ENCODE peak calls at places on chromosome 19, in four cellular contexts. R, C, P and A are unnamed samples.

GRCh38 chr19:40184273-40184672 is 7.0 kb upstream of the MAP3K10 start:
- DNase-seq in R (no peak), C (no peak), P (no peak), A (no peak)

GRCh38 chr19:56113071-56113632 is 7.9 kb downstream of the ZNF787 start:
- DNase-seq in R (no peak), C (no peak), P (no peak), A (no peak)

GRCh38 chr19:5058456-5059190 is 89.7 kb downstream of the KDM4B start:
- DNase-seq in R (no peak), C (no peak), P (no peak), A (no peak)

GRCh38 chr19:54469496-54469934 is 3.6 kb downstream of the CDC42EP5 start:
- DNase-seq in R (no peak), C (no peak), P (no peak), A (peak)

GRCh38 chr19:32945260-32945659 is 26.5 kb downstream of the CEP89 start:
- DNase-seq in R (no peak), C (no peak), P (no peak), A (no peak)

GRCh38 chr19:34120846-34121639 is 51.3 kb upstream of the LSM14A start:
- DNase-seq in R (peak), C (peak), P (peak), A (peak)

GRCh38 chr19:17966497-17967257 is at the start of gene KCNN1:
- DNase-seq in R (peak), C (peak), P (no peak), A (peak)

GRCh38 chr19:39110263-39110967 is 15.2 kb upstream of the PAK4 start:
- DNase-seq in R (peak), C (peak), P (peak), A (peak)

GRCh38 chr19:18506545-18506944 is 15.3 kb downstream of the ELL start:
- DNase-seq in R (no peak), C (no peak), P (no peak), A (no peak)

GRCh38 chr19:8025321-8025720 is 19.9 kb upstream of the ELAVL1 start:
- DNase-seq in R (no peak), C (no peak), P (no peak), A (no peak)

GRCh38 chr19:8021374-8021773 is 15.9 kb upstream of the ELAVL1 start:
- DNase-seq in R (no peak), C (no peak), P (no peak), A (no peak)

GRCh38 chr19:8022275-8022674 is 16.8 kb upstream of the ELAVL1 start:
- DNase-seq in R (no peak), C (no peak), P (no peak), A (peak)

GRCh38 chr19:8020681-8021080 is 15.2 kb upstream of the ELAVL1 start:
- DNase-seq in R (no peak), C (no peak), P (no peak), A (no peak)

GRCh38 chr19:8023371-8023770 is 17.9 kb upstream of the ELAVL1 start:
- DNase-seq in R (no peak), C (no peak), P (no peak), A (no peak)
- TF ChIP-seq ELF4 in R (no peak), C (no peak), P (no peak), A (no peak)

DNA sequence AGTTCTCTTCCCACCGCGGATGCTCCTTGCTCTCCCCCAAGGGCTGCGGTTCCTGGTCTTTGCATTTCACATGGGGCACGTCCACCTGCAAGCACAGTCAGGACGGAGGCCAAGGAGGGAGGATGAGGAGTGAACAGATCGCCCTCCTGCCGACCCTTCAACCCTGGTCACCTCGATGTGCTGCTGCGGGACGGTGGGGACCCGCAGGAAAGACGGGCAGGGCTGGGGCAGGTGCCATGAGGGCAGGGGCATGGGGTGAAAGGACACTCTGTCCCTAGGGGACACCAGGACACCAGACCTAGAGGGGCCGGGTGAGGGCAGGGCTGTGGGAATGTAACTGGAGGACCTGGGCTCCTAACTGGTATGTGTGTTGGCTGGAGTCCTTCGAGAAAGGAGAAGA is 840 bp downstream of the SYCE2 start:
- DNase-seq in R (no peak), C (no peak), P (no peak), A (no peak)
- TF ChIP-seq ELF4 in R (no peak), C (no peak), P (no peak), A (no peak)

GRCh38 chr19:8373867-8374813 is 10.2 kb downstream of the ANGPTL4 start:
- DNase-seq in R (no peak), C (no peak), P (peak), A (peak)

GRCh38 chr19:8377598-8377997 is 12.6 kb upstream of the RAB11B start:
- DNase-seq in R (no peak), C (no peak), P (no peak), A (no peak)
- TF ChIP-seq ELF4 in R (no peak), C (no peak), P (no peak), A (no peak)

GRCh38 chr19:1276620-1277007 is 1.3 kb downstream of the FAM174C start:
- DNase-seq in R (no peak), C (no peak), P (no peak), A (no peak)
- TF ChIP-seq ELF4 in R (no peak), C (no peak), P (no peak), A (no peak)

DNA sequence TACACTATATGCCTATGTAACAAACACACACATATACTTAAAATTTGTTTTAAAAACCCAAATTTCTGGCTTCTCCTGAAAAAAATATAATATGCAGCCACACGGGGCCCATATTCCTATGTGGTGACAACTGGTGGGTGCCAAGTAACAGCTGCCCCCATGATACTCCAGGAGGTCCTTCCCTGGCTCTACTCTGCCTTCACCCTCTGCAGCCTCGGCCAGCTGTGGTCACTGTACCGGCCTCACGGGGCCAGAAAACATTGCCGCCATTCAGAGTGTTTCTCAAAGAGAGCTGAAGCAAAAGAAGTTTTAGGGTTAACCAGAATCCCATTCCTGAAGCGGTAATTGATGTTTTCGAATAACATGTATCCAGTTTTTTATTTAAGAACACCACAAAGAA is 32.6 kb upstream of the POP4 start:
- DNase-seq in R (no peak), C (no peak), P (no peak), A (no peak)
- TF ChIP-seq ELF4 in R (no peak), C (no peak), P (no peak), A (no peak)